ENCODE peak calls at places on chromosome 11, in four cellular contexts. R, I, G and Y are unnamed samples.

GRCh38 chr11:30406978-30407762 is 84.3 kb downstream of the ARL14EP start:
- DNase-seq in R (no peak), I (no peak), G (peak; percentile 38), Y (no peak)

GRCh38 chr11:66745356-66746235 is 16.6 kb upstream of the SPTBN2 start:
- DNase-seq in R (no peak), I (peak; percentile 86), G (peak; percentile 67), Y (no peak)

GRCh38 chr11:7245341-7245740 is 6.4 kb upstream of the SYT9 start:
- DNase-seq in R (no peak), I (no peak), G (no peak), Y (no peak)

GRCh38 chr11:68384530-68385081 is 72.2 kb downstream of the LRP5 start:
- DNase-seq in R (no peak), I (no peak), G (no peak), Y (no peak)

GRCh38 chr11:126061707-126062678 is 673 bp downstream of the CDON start:
- DNase-seq in R (peak; percentile 53), I (no peak), G (peak; percentile 54), Y (no peak)

GRCh38 chr11:5343474-5344335 is at the start of gene OR51B5:
- DNase-seq in R (peak; percentile 39), I (no peak), G (no peak), Y (no peak)

GRCh38 chr11:114076974-114077373 is 17.5 kb downstream of the ZBTB16 start:
- DNase-seq in R (no peak), I (no peak), G (no peak), Y (no peak)

GRCh38 chr11:85810871-85811611 is at the start of gene SYTL2:
- DNase-seq in R (no peak), I (peak; percentile 92), G (peak; percentile 81), Y (peak; percentile 8)

GRCh38 chr11:19437760-19438159 is 197.0 kb upstream of the E2F8 start:
- DNase-seq in R (peak; percentile 93), I (no peak), G (peak; percentile 84), Y (no peak)

GRCh38 chr11:44949160-44950035 is 1.3 kb downstream of the TP53I11 start:
- DNase-seq in R (peak; percentile 35), I (peak; percentile 75), G (no peak), Y (no peak)

GRCh38 chr11:122020902-122021301 is 95.1 kb downstream of the BLID start:
- DNase-seq in R (peak; percentile 54), I (no peak), G (peak; percentile 4), Y (peak; percentile 54)

GRCh38 chr11:44471603-44472002 is 93.9 kb upstream of the CD82 start:
- DNase-seq in R (no peak), I (no peak), G (no peak), Y (no peak)

GRCh38 chr11:91761406-91762027 is 463.1 kb upstream of the FAT3 start:
- DNase-seq in R (no peak), I (no peak), G (no peak), Y (no peak)

GRCh38 chr11:78575478-78575877 is 814 bp upstream of the NARS2 start:
- DNase-seq in R (no peak), I (no peak), G (no peak), Y (no peak)